ENCODE peak calls at places on chromosomes 3 and 15, in seven cellular contexts. C is effector memory CD8-positive, alpha-beta T cell; R is naive thymus-derived CD8-positive, alpha-beta T cell; L is HS-27A; Q is OCI-LY7; X is foreskin keratinocyte; Z is DMS153. Y is an unnamed sample.

GRCh38 chr15:42133892-42134502 is 22.4 kb downstream of the PLA2G4F start:
- DNase-seq in C (peak), Z (no peak), Q (peak), R (no peak), X (no peak), L (no peak), Y (peak)

GRCh38 chr15:76278651-76279050 is 32.6 kb downstream of the ETFA start:
- DNase-seq in L (no peak), R (no peak), Z (no peak), C (no peak), X (no peak), Q (no peak), Y (no peak)

GRCh38 chr3:71582612-71583568 is 638 bp downstream of the FOXP1 start:
- DNase-seq in C (peak), Q (peak), X (no peak), Z (no peak), R (peak), L (no peak), Y (peak)

GRCh38 chr3:52415769-52416168 is 29.1 kb downstream of the SEMA3G start:
- DNase-seq in R (no peak), Q (no peak), Z (no peak), C (no peak), X (no peak), L (no peak), Y (no peak)

GRCh38 chr15:55221090-55222011 is 24.6 kb upstream of the RSL24D1 start:
- DNase-seq in X (peak), C (no peak), L (peak), Z (no peak), R (no peak), Q (peak), Y (peak)

GRCh38 chr15:52103217-52104207 is 9.1 kb downstream of the BCL2L10 start:
- DNase-seq in Q (peak), C (no peak), Z (no peak), X (peak), L (peak), R (no peak), Y (peak)

GRCh38 chr3:121988146-121988545 is 33.9 kb downstream of the ILDR1 start:
- DNase-seq in Z (no peak), L (no peak), Q (no peak), X (no peak), C (no peak), R (no peak), Y (no peak)

GRCh38 chr15:43150171-43150929 is 17.0 kb downstream of the TMEM62 start:
- DNase-seq in L (peak), X (peak), C (no peak), Z (no peak), Q (no peak), R (no peak), Y (peak)

GRCh38 chr3:127493924-127494646 is 96.4 kb downstream of the TPRA1 start:
- DNase-seq in C (no peak), X (no peak), Q (no peak), R (no peak), Z (no peak), L (no peak), Y (no peak)

GRCh38 chr3:149784064-149784704 is 8.2 kb downstream of the ANKUB1 start:
- DNase-seq in C (no peak), R (no peak), Z (no peak), X (peak), L (no peak), Q (no peak), Y (no peak)

GRCh38 chr3:157088133-157088488 is 71.8 kb downstream of the CCNL1 start:
- DNase-seq in Q (no peak), Z (no peak), L (no peak), C (no peak), X (no peak), R (no peak), Y (no peak)

GRCh38 chr15:56052389-56053045 is 59.1 kb upstream of the NEDD4 start:
- DNase-seq in C (no peak), X (peak), Z (no peak), Q (peak), R (no peak), L (no peak), Y (peak)

GRCh38 chr15:95134306-95135100 is 903.1 kb downstream of the MCTP2 start:
- DNase-seq in C (no peak), X (no peak), R (no peak), Q (no peak), Z (no peak), L (peak), Y (no peak)

GRCh38 chr3:76585794-76586392 is 454.0 kb upstream of the ROBO2 start:
- DNase-seq in R (no peak), C (no peak), Q (peak), Z (no peak), X (no peak), L (no peak), Y (peak)

GRCh38 chr15:87496109-87496508 is 760.4 kb downstream of the NTRK3 start:
- DNase-seq in Q (no peak), L (no peak), C (no peak), Z (no peak), X (no peak), R (no peak), Y (no peak)

GRCh38 chr3:113952921-113953320 is 5.1 kb downstream of the ZDHHC23 start:
- DNase-seq in R (no peak), Q (no peak), X (no peak), Z (no peak), C (no peak), L (no peak), Y (no peak)

GRCh38 chr3:16388850-16389411 is 123.9 kb downstream of the OXNAD1 start:
- DNase-seq in L (no peak), Q (no peak), X (no peak), Z (no peak), C (no peak), R (no peak), Y (no peak)

GRCh38 chr3:39205919-39206516 is 13.6 kb upstream of the XIRP1 start:
- DNase-seq in Z (no peak), C (no peak), L (no peak), Q (no peak), R (no peak), X (no peak), Y (no peak)

GRCh38 chr15:27894645-27895044 is 204.5 kb downstream of the OCA2 start:
- DNase-seq in C (no peak), R (no peak), Z (no peak), X (no peak), Q (no peak), L (no peak), Y (no peak)

GRCh38 chr3:169456900-169457299 is 206.6 kb downstream of the MECOM start:
- DNase-seq in C (no peak), Q (no peak), Z (no peak), X (no peak), R (no peak), L (no peak), Y (no peak)

GRCh38 chr3:158492685-158493084 is 78.3 kb upstream of the MLF1 start:
- DNase-seq in Z (no peak), C (no peak), Q (no peak), L (no peak), R (no peak), X (no peak), Y (no peak)

GRCh38 chr3:169344465-169344864 is 319.0 kb downstream of the MECOM start:
- DNase-seq in C (no peak), Q (no peak), R (no peak), Z (no peak), L (no peak), X (no peak), Y (no peak)

GRCh38 chr3:14143271-14143605 is 18.4 kb downstream of the TMEM43 start:
- DNase-seq in L (peak), Q (no peak), X (no peak), Z (no peak), C (no peak), R (no peak), Y (no peak)

GRCh38 chr3:12999147-13000140 is 73.8 kb downstream of the IQSEC1 start:
- DNase-seq in Q (peak), C (no peak), R (no peak), L (no peak), X (no peak), Z (no peak), Y (no peak)

GRCh38 chr15:45144775-45145174 is 15.0 kb downstream of the DUOX1 start:
- DNase-seq in C (no peak), Z (no peak), L (no peak), X (no peak), Q (no peak), R (peak), Y (no peak)

GRCh38 chr15:50857763-50858162 is 50.7 kb upstream of the AP4E1 start:
- DNase-seq in Q (no peak), L (no peak), X (no peak), C (no peak), Z (no peak), R (no peak), Y (no peak)

GRCh38 chr15:63322541-63322940 is 45.1 kb downstream of the APH1B start:
- DNase-seq in X (no peak), R (no peak), Z (no peak), C (no peak), L (no peak), Q (no peak), Y (peak)

GRCh38 chr3:131075632-131076328 is 49.1 kb downstream of the NEK11 start:
- DNase-seq in Z (no peak), R (no peak), C (no peak), Q (peak), L (no peak), X (no peak), Y (peak)

GRCh38 chr3:150345021-150345538 is 63.0 kb upstream of the TSC22D2 start:
- DNase-seq in X (peak), L (peak), R (no peak), Z (no peak), Q (no peak), C (no peak), Y (peak)

Y was measured in kidney tubule cell.